ENCODE peak calls at places on chromosomes 5 and 9, in eight cellular contexts. J, B, W, F, T, Y, V and Z are unnamed samples.

GRCh38 chr9:3177921-3178320 is 334.0 kb upstream of the PUM3 start:
- DNase-seq in F (no peak), V (no peak), T (no peak), J (no peak), W (no peak), Y (peak; percentile 38), B (no peak), Z (no peak)

GRCh38 chr5:139392678-139393496 is 2.0 kb downstream of the PROB1 start:
- DNase-seq in T (no peak), B (peak; percentile 54), F (peak; percentile 64), V (peak; percentile 25), Y (no peak), J (no peak), W (peak; percentile 85), Z (peak; percentile 86)

GRCh38 chr9:89137548-89138462 is 40.8 kb downstream of the SHC3 start:
- DNase-seq in J (no peak), W (no peak), F (no peak), T (peak; percentile 32), V (no peak), Y (peak; percentile 90), B (no peak), Z (no peak)

GRCh38 chr5:98205691-98206461 is 567.6 kb upstream of the RGMB start:
- DNase-seq in W (no peak), B (no peak), V (no peak), T (no peak), Y (no peak), J (no peak), F (no peak), Z (no peak)

GRCh38 chr9:16867571-16868311 is 2.7 kb downstream of the BNC2 start:
- DNase-seq in F (no peak), W (peak; percentile 9), Y (peak; percentile 54), B (no peak), T (no peak), V (no peak), J (no peak), Z (no peak)

GRCh38 chr5:78706825-78707224 is 58.3 kb upstream of the LHFPL2 start:
- DNase-seq in J (no peak), V (no peak), W (no peak), Y (no peak), F (no peak), B (no peak), T (no peak), Z (no peak)

GRCh38 chr5:56176155-56176798 is 56.9 kb downstream of the ANKRD55 start:
- DNase-seq in B (no peak), Y (no peak), J (no peak), V (no peak), T (no peak), W (no peak), F (no peak), Z (no peak)

GRCh38 chr5:119344231-119344630 is 11.6 kb upstream of the TNFAIP8 start:
- DNase-seq in Y (no peak), J (no peak), W (no peak), B (no peak), T (no peak), F (no peak), V (no peak), Z (no peak)

GRCh38 chr5:55868846-55869245 is 17.7 kb downstream of the IL31RA start:
- DNase-seq in V (no peak), B (no peak), W (no peak), F (no peak), T (peak; percentile 9), J (no peak), Y (peak; percentile 98), Z (no peak)